ENCODE peak calls at places on chromosomes 12 and 14, in seven cellular contexts. R is MM.1S, P is GM23248, W is small intestine, H is astrocyte, K is uterus, Z is suprapubic skin. M is an unnamed sample.

GRCh38 chr14:53306267-53306721 is 153.2 kb upstream of the DDHD1 start:
- DNase-seq in R (peak; percentile 18), P (peak; percentile 67), W (peak; percentile 22), H (peak; percentile 88), K (peak; percentile 86), Z (no peak), M (peak; percentile 70)

GRCh38 chr14:83799230-83799629 is 1730.7 kb upstream of the FLRT2 start:
- DNase-seq in R (no peak), P (no peak), W (no peak), H (no peak), K (no peak), Z (no peak), M (no peak)

GRCh38 chr12:51196547-51196946 is 21.3 kb downstream of the POU6F1 start:
- DNase-seq in R (no peak), P (no peak), W (no peak), H (no peak), K (no peak), Z (no peak), M (no peak)

GRCh38 chr12:6074979-6075585 is 49.4 kb downstream of the VWF start:
- DNase-seq in R (peak; percentile 20), P (peak; percentile 65), W (peak; percentile 40), H (no peak), K (no peak), Z (no peak), M (no peak)

GRCh38 chr14:68762944-68763831 is 29.7 kb downstream of the ZFP36L1 start:
- DNase-seq in R (no peak), P (peak; percentile 92), W (peak; percentile 77), H (peak; percentile 63), K (peak; percentile 95), Z (no peak), M (peak; percentile 71)

GRCh38 chr14:99534863-99535262 is 53.7 kb downstream of the CCNK start:
- DNase-seq in R (no peak), P (no peak), W (no peak), H (peak; percentile 66), K (peak; percentile 46), Z (no peak), M (no peak)

GRCh38 chr12:78146365-78146772 is 315.7 kb downstream of the NAV3 start:
- DNase-seq in R (peak; percentile 42), P (peak; percentile 75), W (peak; percentile 10), H (peak; percentile 26), K (no peak), Z (no peak), M (no peak)

GRCh38 chr12:85509857-85510256 is 229.8 kb downstream of the ALX1 start:
- DNase-seq in R (peak; percentile 41), P (no peak), W (no peak), H (peak; percentile 34), K (no peak), Z (no peak), M (no peak)

GRCh38 chr12:8549381-8549780 is 8.7 kb upstream of the CLEC4E start:
- DNase-seq in R (no peak), P (peak; percentile 32), W (no peak), H (peak; percentile 74), K (no peak), Z (no peak), M (no peak)

GRCh38 chr14:91827746-91828145 is 39.6 kb downstream of the TC2N start:
- DNase-seq in R (no peak), P (no peak), W (no peak), H (no peak), K (no peak), Z (no peak), M (no peak)

GRCh38 chr14:24918822-24919221 is 131.1 kb downstream of the STXBP6 start:
- DNase-seq in R (no peak), P (no peak), W (no peak), H (no peak), K (no peak), Z (no peak), M (no peak)

GRCh38 chr12:107320929-107321618 is 227.7 kb upstream of the CRY1 start:
- DNase-seq in R (no peak), P (peak; percentile 47), W (no peak), H (peak; percentile 59), K (no peak), Z (no peak), M (no peak)

GRCh38 chr14:53278602-53279506 is 125.7 kb upstream of the DDHD1 start:
- DNase-seq in R (no peak), P (peak; percentile 28), W (no peak), H (peak; percentile 31), K (no peak), Z (no peak), M (no peak)

GRCh38 chr12:75970310-75970709 is 61.3 kb downstream of the PHLDA1 start:
- DNase-seq in R (no peak), P (no peak), W (no peak), H (no peak), K (no peak), Z (no peak), M (no peak)
- H3K27ac ChIP-seq in R (no peak overlapping the region), P (peak overlapping the region; percentile 33), W (no peak overlapping the region), H (no peak overlapping the region), K (no peak overlapping the region), Z (no peak overlapping the region), M (no peak overlapping the region)

GRCh38 chr12:55820679-55821078 is 2.8 kb downstream of the ORMDL2 start:
- DNase-seq in R (no peak), P (peak; percentile 59), W (no peak), H (no peak), K (no peak), Z (no peak), M (no peak)

GRCh38 chr12:55817352-55818139 is at the start of the genes ORMDL2 and SARNP:
- DNase-seq in R (peak; percentile 100), P (peak; percentile 100), W (peak; percentile 100), H (peak; percentile 99), K (peak; percentile 96), Z (peak; percentile 99), M (peak; percentile 99)

GRCh38 chr12:55816876-55817351 is 610 bp downstream of the SARNP start:
- DNase-seq in R (no peak), P (peak; percentile 69), W (no peak), H (peak; percentile 19), K (no peak), Z (no peak), M (no peak)

GRCh38 chr12:55818140-55818728 is 393 bp downstream of the ORMDL2 start:
- DNase-seq in R (no peak), P (peak; percentile 82), W (no peak), H (no peak), K (no peak), Z (no peak), M (no peak)

DNA sequence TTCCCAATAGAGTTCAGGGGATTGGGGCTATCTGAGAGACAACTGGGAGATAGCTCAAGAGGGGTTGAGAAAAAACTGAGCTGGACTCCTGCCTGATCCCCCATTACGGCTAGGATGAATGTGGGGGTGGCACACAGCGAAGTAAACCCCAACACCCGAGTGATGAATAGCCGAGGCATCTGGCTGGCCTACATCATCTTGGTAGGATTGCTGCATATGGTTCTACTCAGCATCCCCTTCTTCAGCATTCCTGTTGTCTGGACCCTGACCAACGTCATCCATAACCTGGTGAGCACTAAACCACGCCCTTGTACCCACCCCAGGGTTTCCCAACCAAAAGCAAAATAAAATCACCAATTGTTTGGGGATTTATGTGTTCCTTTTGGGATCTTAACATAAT is 1.0 kb downstream of the ORMDL2 start:
- DNase-seq in R (no peak), P (peak; percentile 75), W (no peak), H (peak; percentile 58), K (no peak), Z (no peak), M (no peak)
- H3K27ac ChIP-seq in R (no peak overlapping the region), P (peak overlapping the region; percentile 87), W (no peak overlapping the region), H (peak overlapping the region; percentile 75), K (peak overlapping the region; percentile 80), Z (no peak overlapping the region), M (peak overlapping the region; percentile 81)

GRCh38 chr14:60925286-60925685 is 55.6 kb downstream of the TRMT5 start:
- DNase-seq in R (no peak), P (no peak), W (no peak), H (no peak), K (no peak), Z (no peak), M (no peak)

GRCh38 chr14:60926002-60926401 is 54.9 kb downstream of the TRMT5 start:
- DNase-seq in R (no peak), P (no peak), W (no peak), H (no peak), K (no peak), Z (no peak), M (no peak)

GRCh38 chr14:60933920-60934655 is 46.8 kb downstream of the TRMT5 start:
- DNase-seq in R (no peak), P (no peak), W (peak; percentile 79), H (no peak), K (no peak), Z (no peak), M (no peak)

GRCh38 chr14:60935283-60935682 is 45.6 kb downstream of the TRMT5 start:
- DNase-seq in R (no peak), P (no peak), W (no peak), H (no peak), K (no peak), Z (no peak), M (no peak)

GRCh38 chr14:60931206-60931605 is 49.7 kb downstream of the TRMT5 start:
- DNase-seq in R (no peak), P (peak; percentile 18), W (no peak), H (peak; percentile 13), K (no peak), Z (no peak), M (no peak)
- H3K27ac ChIP-seq in R (no peak overlapping the region), P (no peak overlapping the region), W (no peak overlapping the region), H (no peak overlapping the region), K (no peak overlapping the region), Z (no peak overlapping the region), M (no peak overlapping the region)

GRCh38 chr14:94110552-94111181 is at the start of gene IFI27:
- DNase-seq in R (no peak), P (peak; percentile 46), W (peak; percentile 85), H (peak; percentile 43), K (peak; percentile 53), Z (peak; percentile 75), M (peak; percentile 66)
- H3K27ac ChIP-seq in R (no peak within 1 kb of the TSS), P (no peak within 1 kb of the TSS), W (peak within 1 kb of the TSS; percentile 88), H (no peak within 1 kb of the TSS), K (peak within 1 kb of the TSS; percentile 90), Z (peak within 1 kb of the TSS; percentile 54), M (peak within 1 kb of the TSS; percentile 58)

M was measured in ascending aorta.